ENCODE peak calls at places on chromosomes 4 and X, in seven cellular contexts. One of them, this sample, is unnamed. For H3K4me1, the result is how much of the 10 kb centered on the place peaks cover.

GRCh38 chrX:99095965-99096364 is 1314.1 kb downstream of the PCDH19 start:
- DNase-seq in ovary: no peak
- DNase-seq in CD8-positive, alpha-beta T cell: no peak
- DNase-seq in mesendoderm: no peak
- DNase-seq in PC-9: no peak
- DNase-seq in cardiac muscle cell: no peak
- DNase-seq in endothelial cell of umbilical vein: no peak
- DNase-seq in this sample: no peak

GRCh38 chrX:15718283-15718970 is 19.6 kb upstream of the CA5B start:
- DNase-seq in ovary: no peak
- DNase-seq in CD8-positive, alpha-beta T cell: no peak
- DNase-seq in mesendoderm: peak
- DNase-seq in PC-9: no peak
- DNase-seq in cardiac muscle cell: no peak
- DNase-seq in endothelial cell of umbilical vein: no peak
- DNase-seq in this sample: no peak

GRCh38 chr4:149120331-149121014 is 678.3 kb upstream of the NR3C2 start:
- DNase-seq in ovary: no peak
- DNase-seq in CD8-positive, alpha-beta T cell: no peak
- DNase-seq in mesendoderm: no peak
- DNase-seq in PC-9: no peak
- DNase-seq in cardiac muscle cell: no peak
- DNase-seq in endothelial cell of umbilical vein: no peak
- DNase-seq in this sample: no peak

GRCh38 chr4:35526456-35526855 is 717.9 kb downstream of the ARAP2 start:
- DNase-seq in ovary: no peak
- DNase-seq in CD8-positive, alpha-beta T cell: no peak
- DNase-seq in mesendoderm: no peak
- DNase-seq in PC-9: no peak
- DNase-seq in cardiac muscle cell: no peak
- DNase-seq in endothelial cell of umbilical vein: no peak
- DNase-seq in this sample: no peak

GRCh38 chr4:32025840-32026459 is 1305.8 kb downstream of the PCDH7 start:
- DNase-seq in ovary: no peak
- DNase-seq in CD8-positive, alpha-beta T cell: no peak
- DNase-seq in mesendoderm: peak
- DNase-seq in PC-9: no peak
- DNase-seq in cardiac muscle cell: peak
- DNase-seq in endothelial cell of umbilical vein: peak
- DNase-seq in this sample: no peak

GRCh38 chrX:48498374-48498809 is 10.4 kb upstream of the PORCN start:
- DNase-seq in ovary: no peak
- DNase-seq in CD8-positive, alpha-beta T cell: no peak
- DNase-seq in mesendoderm: no peak
- DNase-seq in PC-9: peak
- DNase-seq in cardiac muscle cell: no peak
- DNase-seq in endothelial cell of umbilical vein: peak
- DNase-seq in this sample: no peak

GRCh38 chr4:57159866-57160265 is 49.7 kb upstream of the IGFBP7 start:
- DNase-seq in ovary: no peak
- DNase-seq in CD8-positive, alpha-beta T cell: no peak
- DNase-seq in mesendoderm: no peak
- DNase-seq in PC-9: no peak
- DNase-seq in cardiac muscle cell: no peak
- DNase-seq in endothelial cell of umbilical vein: no peak
- DNase-seq in this sample: no peak

GRCh38 chrX:118062817-118063615 is 53.6 kb downstream of the KLHL13 start:
- DNase-seq in ovary: no peak
- DNase-seq in CD8-positive, alpha-beta T cell: no peak
- DNase-seq in mesendoderm: no peak
- DNase-seq in PC-9: no peak
- DNase-seq in cardiac muscle cell: no peak
- DNase-seq in endothelial cell of umbilical vein: no peak
- DNase-seq in this sample: no peak

GRCh38 chr4:82436780-82437179 is 6.4 kb downstream of the ENOPH1 start:
- DNase-seq in ovary: no peak
- DNase-seq in CD8-positive, alpha-beta T cell: no peak
- DNase-seq in mesendoderm: no peak
- DNase-seq in PC-9: no peak
- DNase-seq in cardiac muscle cell: no peak
- DNase-seq in endothelial cell of umbilical vein: no peak
- DNase-seq in this sample: no peak

GRCh38 chr4:73343432-73343831 is 60.7 kb upstream of the ALB start:
- DNase-seq in ovary: no peak
- DNase-seq in CD8-positive, alpha-beta T cell: no peak
- DNase-seq in mesendoderm: peak
- DNase-seq in PC-9: no peak
- DNase-seq in cardiac muscle cell: no peak
- DNase-seq in endothelial cell of umbilical vein: no peak
- DNase-seq in this sample: no peak

DNA sequence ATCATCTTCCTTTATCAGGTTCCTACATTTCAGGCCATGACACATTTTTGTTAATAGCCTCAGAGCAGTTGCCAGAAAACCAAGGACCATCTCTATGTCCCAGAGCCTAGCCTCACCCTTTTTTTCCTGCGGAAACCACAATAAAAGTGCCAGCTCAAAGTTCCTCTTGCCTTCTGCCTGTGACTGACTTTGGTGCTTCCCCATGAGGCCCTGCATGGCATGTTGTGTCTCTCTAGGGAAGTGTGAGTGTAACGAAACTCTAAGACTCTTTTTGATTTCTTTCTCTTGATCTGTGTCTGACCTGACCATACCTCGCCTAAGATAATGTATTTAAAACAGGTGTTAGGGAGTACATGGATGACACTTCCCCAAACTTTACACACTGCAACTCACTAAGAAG is 642.3 kb upstream of the BOD1L1 start:
- DNase-seq in ovary: no peak
- DNase-seq in CD8-positive, alpha-beta T cell: no peak
- DNase-seq in mesendoderm: no peak
- DNase-seq in PC-9: no peak
- DNase-seq in cardiac muscle cell: no peak
- DNase-seq in endothelial cell of umbilical vein: no peak
- DNase-seq in this sample: peak
- H3K4me1 ChIP-seq in ovary: under half
- H3K4me1 ChIP-seq in CD8-positive, alpha-beta T cell: under half
- H3K4me1 ChIP-seq in mesendoderm: under half
- H3K4me1 ChIP-seq in PC-9: under half
- H3K4me1 ChIP-seq in cardiac muscle cell: under half
- H3K4me1 ChIP-seq in endothelial cell of umbilical vein: under half
- H3K4me1 ChIP-seq in this sample: under half

DNA sequence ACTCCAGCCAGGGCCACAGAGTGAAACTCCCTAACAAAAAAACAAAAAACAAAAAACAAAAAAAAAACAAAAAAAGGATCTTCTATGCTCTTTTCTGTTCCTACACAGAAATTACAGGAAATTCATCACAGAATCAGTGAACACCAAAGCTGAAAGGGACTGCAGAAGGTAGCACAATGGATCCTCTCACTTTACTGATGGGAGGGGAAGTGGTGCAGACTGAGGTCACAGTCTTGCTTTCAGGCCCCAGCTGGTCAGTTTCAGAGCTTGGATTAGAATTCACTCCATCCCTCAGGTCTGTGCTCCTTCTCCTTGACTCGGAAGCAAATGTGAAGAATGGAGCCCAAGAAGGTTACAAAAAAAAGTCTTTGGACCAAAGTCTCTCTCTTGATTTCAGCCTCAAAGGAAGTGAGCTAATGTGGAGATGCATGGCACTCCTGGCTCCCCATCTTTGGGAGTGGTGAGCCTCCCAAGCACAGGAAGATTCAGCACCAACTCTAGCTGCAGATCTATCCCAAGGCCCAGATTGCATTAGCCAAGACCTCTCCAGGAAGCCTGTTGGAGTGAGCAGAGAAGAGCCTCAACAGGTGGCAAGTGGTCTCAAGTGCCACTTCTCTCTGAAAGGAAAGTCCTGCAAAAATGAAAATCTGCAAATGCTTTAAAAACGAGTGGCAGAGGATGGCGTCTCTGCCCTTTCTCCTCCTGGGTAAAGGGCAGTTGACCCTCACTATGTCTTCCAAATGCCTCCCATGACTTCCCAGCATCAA is 176.0 kb downstream of the MAML3 start:
- DNase-seq in ovary: no peak
- DNase-seq in CD8-positive, alpha-beta T cell: no peak
- DNase-seq in mesendoderm: no peak
- DNase-seq in PC-9: no peak
- DNase-seq in cardiac muscle cell: no peak
- DNase-seq in endothelial cell of umbilical vein: no peak
- DNase-seq in this sample: no peak
- H3K4me1 ChIP-seq in ovary: under half
- H3K4me1 ChIP-seq in CD8-positive, alpha-beta T cell: under half
- H3K4me1 ChIP-seq in mesendoderm: under half
- H3K4me1 ChIP-seq in PC-9: under half
- H3K4me1 ChIP-seq in cardiac muscle cell: under half
- H3K4me1 ChIP-seq in endothelial cell of umbilical vein: under half
- H3K4me1 ChIP-seq in this sample: under half

GRCh38 chr4:68342139-68342538 is 7.8 kb downstream of the YTHDC1 start:
- DNase-seq in ovary: no peak
- DNase-seq in CD8-positive, alpha-beta T cell: no peak
- DNase-seq in mesendoderm: peak
- DNase-seq in PC-9: no peak
- DNase-seq in cardiac muscle cell: no peak
- DNase-seq in endothelial cell of umbilical vein: peak
- DNase-seq in this sample: no peak
- H3K4me1 ChIP-seq in ovary: under half
- H3K4me1 ChIP-seq in CD8-positive, alpha-beta T cell: half or more
- H3K4me1 ChIP-seq in mesendoderm: under half
- H3K4me1 ChIP-seq in PC-9: under half
- H3K4me1 ChIP-seq in cardiac muscle cell: half or more
- H3K4me1 ChIP-seq in endothelial cell of umbilical vein: under half
- H3K4me1 ChIP-seq in this sample: under half

DNA sequence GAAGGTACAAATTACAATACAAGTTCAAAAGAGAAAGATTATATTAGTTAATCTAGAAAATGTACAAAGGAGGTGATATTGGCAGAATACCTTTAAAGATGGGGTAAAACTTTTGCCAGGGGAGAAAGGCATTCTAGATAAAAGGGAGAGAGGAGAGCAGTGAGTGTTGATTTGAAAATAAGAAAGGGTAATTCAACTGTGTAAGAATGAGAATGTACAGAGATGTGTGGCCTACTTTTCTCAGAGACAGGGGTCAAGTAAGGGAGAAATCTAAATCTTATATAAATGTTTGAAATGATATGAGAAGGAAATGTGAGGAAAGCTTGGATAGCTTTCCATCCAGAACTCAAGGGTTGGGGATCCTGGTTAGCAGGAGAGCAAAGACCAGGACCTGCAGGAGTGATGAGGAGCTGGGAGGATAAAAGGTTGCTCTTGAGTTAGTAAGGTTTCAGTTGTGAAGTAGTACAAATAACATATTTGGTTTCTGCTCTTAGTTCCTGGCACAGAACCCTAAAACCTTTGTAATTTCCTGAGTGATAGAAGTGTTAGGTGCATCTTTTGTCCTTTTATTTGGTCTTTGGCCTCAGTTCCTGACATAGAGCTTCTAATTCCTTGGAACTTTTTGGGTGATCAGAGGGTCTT is 489.9 kb downstream of the INPP4B start:
- DNase-seq in ovary: no peak
- DNase-seq in CD8-positive, alpha-beta T cell: no peak
- DNase-seq in mesendoderm: no peak
- DNase-seq in PC-9: no peak
- DNase-seq in cardiac muscle cell: no peak
- DNase-seq in endothelial cell of umbilical vein: no peak
- DNase-seq in this sample: no peak
- H3K4me1 ChIP-seq in ovary: under half
- H3K4me1 ChIP-seq in CD8-positive, alpha-beta T cell: half or more
- H3K4me1 ChIP-seq in mesendoderm: under half
- H3K4me1 ChIP-seq in PC-9: under half
- H3K4me1 ChIP-seq in cardiac muscle cell: under half
- H3K4me1 ChIP-seq in endothelial cell of umbilical vein: under half
- H3K4me1 ChIP-seq in this sample: under half

DNA sequence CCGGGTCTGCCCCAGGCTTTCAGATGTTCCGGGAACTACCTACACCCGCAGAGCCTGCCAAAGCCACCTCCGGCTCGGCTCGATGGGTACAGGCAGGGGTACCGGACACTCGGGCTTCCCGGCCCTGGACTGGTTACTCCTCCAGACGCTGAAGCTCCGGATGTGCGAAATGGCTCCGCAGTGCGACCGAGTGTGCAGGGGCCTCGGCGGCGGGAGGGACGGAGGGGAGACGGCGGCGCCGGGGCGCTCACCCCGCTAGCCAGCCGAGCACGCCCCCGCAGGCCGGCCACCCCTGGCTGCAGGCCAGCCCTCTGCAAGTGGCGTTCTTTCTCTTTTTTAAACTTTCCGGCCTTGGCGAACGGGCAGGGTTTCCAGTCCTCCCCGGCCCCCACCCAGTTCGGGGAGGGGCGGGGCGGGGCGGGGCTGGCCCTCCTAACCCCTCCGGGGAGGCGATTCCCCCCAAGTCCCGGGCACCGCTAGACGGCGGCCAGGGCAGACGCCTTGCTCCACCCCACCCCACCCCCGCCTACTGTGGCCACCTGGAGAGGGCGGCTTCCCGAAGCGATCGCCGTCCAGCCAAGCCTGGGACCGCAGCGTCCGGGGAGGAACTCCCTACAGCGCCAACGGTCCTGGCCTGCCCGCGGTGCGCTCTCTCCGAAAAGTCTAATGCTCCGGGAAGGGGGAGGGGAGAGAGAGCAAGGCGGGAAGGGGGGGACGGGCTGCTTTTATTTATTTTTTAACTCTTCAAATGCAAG is 7.5 kb downstream of the BCOR start:
- DNase-seq in ovary: peak
- DNase-seq in CD8-positive, alpha-beta T cell: no peak
- DNase-seq in mesendoderm: peak
- DNase-seq in PC-9: no peak
- DNase-seq in cardiac muscle cell: no peak
- DNase-seq in endothelial cell of umbilical vein: peak
- DNase-seq in this sample: no peak
- H3K4me1 ChIP-seq in ovary: under half
- H3K4me1 ChIP-seq in CD8-positive, alpha-beta T cell: half or more
- H3K4me1 ChIP-seq in mesendoderm: under half
- H3K4me1 ChIP-seq in PC-9: under half
- H3K4me1 ChIP-seq in cardiac muscle cell: half or more
- H3K4me1 ChIP-seq in endothelial cell of umbilical vein: under half
- H3K4me1 ChIP-seq in this sample: under half

GRCh38 chr4:6771229-6771671 is 11.3 kb upstream of the KIAA0232 start:
- DNase-seq in ovary: no peak
- DNase-seq in CD8-positive, alpha-beta T cell: no peak
- DNase-seq in mesendoderm: no peak
- DNase-seq in PC-9: peak
- DNase-seq in cardiac muscle cell: no peak
- DNase-seq in endothelial cell of umbilical vein: no peak
- DNase-seq in this sample: peak

GRCh38 chr4:6769984-6770420 is 12.5 kb upstream of the KIAA0232 start:
- DNase-seq in ovary: no peak
- DNase-seq in CD8-positive, alpha-beta T cell: no peak
- DNase-seq in mesendoderm: no peak
- DNase-seq in PC-9: no peak
- DNase-seq in cardiac muscle cell: no peak
- DNase-seq in endothelial cell of umbilical vein: no peak
- DNase-seq in this sample: no peak

GRCh38 chr4:6769138-6769983 is 13.2 kb upstream of the KIAA0232 start:
- DNase-seq in ovary: no peak
- DNase-seq in CD8-positive, alpha-beta T cell: peak
- DNase-seq in mesendoderm: no peak
- DNase-seq in PC-9: no peak
- DNase-seq in cardiac muscle cell: no peak
- DNase-seq in endothelial cell of umbilical vein: no peak
- DNase-seq in this sample: no peak

GRCh38 chr4:6772223-6772928 is 10.2 kb upstream of the KIAA0232 start:
- DNase-seq in ovary: no peak
- DNase-seq in CD8-positive, alpha-beta T cell: no peak
- DNase-seq in mesendoderm: peak
- DNase-seq in PC-9: peak
- DNase-seq in cardiac muscle cell: no peak
- DNase-seq in endothelial cell of umbilical vein: no peak
- DNase-seq in this sample: no peak

GRCh38 chr4:6770581-6771228 is 11.8 kb upstream of the KIAA0232 start:
- DNase-seq in ovary: no peak
- DNase-seq in CD8-positive, alpha-beta T cell: no peak
- DNase-seq in mesendoderm: no peak
- DNase-seq in PC-9: no peak
- DNase-seq in cardiac muscle cell: no peak
- DNase-seq in endothelial cell of umbilical vein: no peak
- DNase-seq in this sample: no peak
- H3K4me1 ChIP-seq in ovary: under half
- H3K4me1 ChIP-seq in CD8-positive, alpha-beta T cell: under half
- H3K4me1 ChIP-seq in mesendoderm: under half
- H3K4me1 ChIP-seq in PC-9: half or more
- H3K4me1 ChIP-seq in cardiac muscle cell: under half
- H3K4me1 ChIP-seq in endothelial cell of umbilical vein: under half
- H3K4me1 ChIP-seq in this sample: under half

This sample was measured in ascending aorta.